ENCODE peak calls at places on chromosomes 3 and 15, in seven cellular contexts. W is stimulated activated naive CD4-positive, alpha-beta T cell; U is esophagus squamous epithelium; X is Daoy; C is left colon; O is kidney glomerular epithelial cell; Y is T-cell. Q is an unnamed sample.

GRCh38 chr3:66138336-66139234 is 82.2 kb upstream of the SLC25A26 start:
- DNase-seq in X (peak), C (peak), O (peak), Y (no peak), U (no peak), W (no peak), Q (no peak)

GRCh38 chr3:88219138-88219792 is 69.5 kb downstream of the C3orf38 start:
- DNase-seq in C (peak), X (no peak), W (no peak), O (peak), Y (no peak), U (no peak), Q (peak)

GRCh38 chr3:132196113-132196512 is 121.1 kb upstream of the ACP3 start:
- DNase-seq in X (no peak), U (no peak), O (no peak), W (no peak), Y (no peak), C (no peak), Q (no peak)

GRCh38 chr3:25508901-25509300 is 80.8 kb downstream of the RARB start:
- DNase-seq in W (no peak), C (no peak), U (no peak), O (peak), Y (no peak), X (peak), Q (peak)

GRCh38 chr15:48002772-48003171 is 118.0 kb upstream of the SLC24A5 start:
- DNase-seq in Y (no peak), O (no peak), X (no peak), U (no peak), W (no peak), C (no peak), Q (no peak)

GRCh38 chr3:153070153-153070868 is 91.7 kb upstream of the RAP2B start:
- DNase-seq in U (no peak), W (no peak), O (no peak), C (no peak), Y (no peak), X (peak), Q (peak)

GRCh38 chr15:36156855-36157521 is 422.4 kb upstream of the CDIN1 start:
- DNase-seq in O (no peak), U (no peak), Y (no peak), X (peak), C (no peak), W (no peak), Q (no peak)

GRCh38 chr3:100073555-100074307 is 40.6 kb downstream of the FILIP1L start:
- DNase-seq in W (no peak), X (peak), U (no peak), O (no peak), Y (no peak), C (no peak), Q (no peak)

GRCh38 chr3:127573916-127574315 is 16.6 kb downstream of the TPRA1 start:
- DNase-seq in W (no peak), O (no peak), Y (no peak), X (no peak), C (no peak), U (no peak), Q (no peak)

GRCh38 chr3:71402872-71403271 is 180.7 kb downstream of the FOXP1 start:
- DNase-seq in W (no peak), U (no peak), X (no peak), C (no peak), Y (no peak), O (no peak), Q (no peak)

GRCh38 chr15:43410572-43411214 is 39.8 kb downstream of the TUBGCP4 start:
- DNase-seq in U (no peak), C (no peak), W (no peak), X (no peak), Y (no peak), O (no peak), Q (no peak)

GRCh38 chr15:100880897-100881242 is 1.2 kb downstream of the ALDH1A3 start:
- DNase-seq in O (no peak), W (no peak), U (no peak), Y (no peak), X (no peak), C (no peak), Q (no peak)

GRCh38 chr3:137854498-137855285 is 90.6 kb downstream of the SOX14 start:
- DNase-seq in W (no peak), C (no peak), U (no peak), O (no peak), Y (no peak), X (no peak), Q (no peak)

GRCh38 chr3:33170531-33170930 is 48.1 kb downstream of the SUSD5 start:
- DNase-seq in O (no peak), C (no peak), U (no peak), Y (no peak), X (no peak), W (no peak), Q (no peak)

GRCh38 chr15:38651328-38652038 is 86.9 kb upstream of the RASGRP1 start:
- DNase-seq in W (peak), O (no peak), X (no peak), U (no peak), Y (peak), C (no peak), Q (no peak)

GRCh38 chr15:60479711-60480110 is 769 bp upstream of the ICE2 start:
- DNase-seq in O (no peak), W (no peak), C (no peak), Y (no peak), X (no peak), U (no peak), Q (no peak)

GRCh38 chr15:91909574-91909973 is 56.1 kb downstream of the SLCO3A1 start:
- DNase-seq in W (no peak), O (no peak), X (no peak), C (no peak), Y (no peak), U (no peak), Q (no peak)

GRCh38 chr15:62452656-62453055 is 287.6 kb upstream of the C2CD4B start:
- DNase-seq in Y (no peak), W (no peak), C (no peak), U (no peak), O (no peak), X (no peak), Q (no peak)

GRCh38 chr3:20853890-20854289 is 667.9 kb upstream of the SGO1 start:
- DNase-seq in Y (no peak), O (no peak), U (no peak), C (no peak), W (no peak), X (no peak), Q (no peak)

GRCh38 chr3:78268716-78269668 is 1229.1 kb downstream of the ROBO2 start:
- DNase-seq in Y (no peak), X (no peak), O (no peak), C (no peak), W (no peak), U (no peak), Q (no peak)